ENCODE peak calls at places on chromosome 19, in six cellular contexts. K is T-helper 1 cell; D is activated effector memory CD4-positive, alpha-beta T cell treated with anti-CD3 and anti-CD28 coated beads, Interleukin-2, amount 50 U/mL, for 16 hours; O is activated T-helper 1 cell treated with anti-CD3 and anti-CD28 coated beads, Interleukin-2, amount 50 U/mL, for 16 hours; T is SW480; V is naive B cell. L is an unnamed sample.
A peak's percentile ranks its signal among the peaks of the same experiment; 100 is the strongest.

GRCh38 chr19:38658462-38659306 is 11.2 kb downstream of the ACTN4 start:
- DNase-seq in K (no peak), T (peak; percentile 91), D (no peak), V (no peak), O (no peak), L (no peak)

GRCh38 chr19:42553292-42554045 is 25.2 kb upstream of the CEACAM1 start:
- DNase-seq in O (no peak), D (no peak), V (no peak), T (peak; percentile 69), K (no peak), L (no peak)

GRCh38 chr19:19410553-19411550 is 5.4 kb downstream of the GATAD2A start:
- DNase-seq in V (no peak), O (no peak), K (no peak), D (peak; percentile 73), T (no peak), L (no peak)

GRCh38 chr19:55633866-55634265 is 6.9 kb upstream of the ZNF580 start:
- DNase-seq in V (no peak), K (no peak), D (no peak), O (no peak), T (no peak), L (no peak)

GRCh38 chr19:2164020-2164988 is 571 bp downstream of the DOT1L start:
- DNase-seq in T (peak; percentile 39), D (peak; percentile 78), V (no peak), K (no peak), O (peak; percentile 25), L (no peak)

GRCh38 chr19:57708641-57709354 is at the start of gene ZNF154:
- DNase-seq in O (no peak), T (no peak), V (peak; percentile 81), K (peak; percentile 18), D (peak; percentile 65), L (peak; percentile 87)

GRCh38 chr19:30391554-30392551 is 19.7 kb downstream of the ZNF536 start:
- DNase-seq in K (no peak), D (no peak), V (no peak), T (peak; percentile 92), O (no peak), L (no peak)

GRCh38 chr19:50266896-50267295 is 62.3 kb downstream of the KCNC3 start:
- DNase-seq in T (peak; percentile 33), O (no peak), V (no peak), K (no peak), D (peak; percentile 71), L (peak; percentile 82)

GRCh38 chr19:49017666-49018351 is 918 bp upstream of the LHB start:
- DNase-seq in K (peak; percentile 54), V (peak; percentile 62), O (peak; percentile 35), D (peak; percentile 88), T (peak; percentile 83), L (peak; percentile 85)

GRCh38 chr19:1789282-1790020 is 22.6 kb downstream of the ATP8B3 start:
- DNase-seq in O (no peak), K (no peak), V (no peak), D (no peak), T (no peak), L (no peak)

GRCh38 chr19:29704562-29705558 is 10.2 kb downstream of the C19orf12 start:
- DNase-seq in D (no peak), K (no peak), V (no peak), O (no peak), T (no peak), L (no peak)

GRCh38 chr19:47713046-47714021 is at the start of gene EHD2:
- DNase-seq in V (no peak), D (peak; percentile 78), K (no peak), T (no peak), O (no peak), L (peak; percentile 48)

GRCh38 chr19:4583961-4584669 is 24.6 kb upstream of the SEMA6B start:
- DNase-seq in O (no peak), V (no peak), D (no peak), K (no peak), T (peak; percentile 66), L (peak; percentile 53)

GRCh38 chr19:10143700-10144099 is 24.0 kb upstream of the EIF3G start:
- DNase-seq in D (peak; percentile 71), T (no peak), V (no peak), K (no peak), O (no peak), L (no peak)

GRCh38 chr19:41695745-41696144 is 7.7 kb upstream of the CEACAM7 start:
- DNase-seq in T (no peak), K (no peak), D (peak; percentile 38), O (no peak), V (no peak), L (no peak)

GRCh38 chr19:11092181-11092538 is 2.9 kb downstream of the LDLR start:
- DNase-seq in D (peak; percentile 77), V (no peak), O (no peak), K (peak; percentile 57), T (peak; percentile 95), L (no peak)

GRCh38 chr19:52336976-52337375 is 933 bp downstream of the ZNF610 start:
- DNase-seq in D (no peak), O (no peak), T (no peak), V (no peak), K (no peak), L (no peak)

GRCh38 chr19:19463348-19464117 is 51.8 kb downstream of the TSSK6 start:
- DNase-seq in K (no peak), D (no peak), O (no peak), V (no peak), T (no peak), L (no peak)